ENCODE peak calls at places on chromosomes 1 and 21, in five cellular contexts. O, J, Y, R and T are unnamed samples.

GRCh38 chr1:166603296-166603695 is 236.0 kb upstream of the POGK start:
- DNase-seq in J (no peak), Y (no peak), O (peak), R (no peak), T (peak)

GRCh38 chr1:159884296-159884695 is 15.7 kb downstream of the CFAP45 start:
- DNase-seq in R (no peak), J (no peak), O (no peak), Y (no peak), T (no peak)

GRCh38 chr21:20739421-20739820 is 258.8 kb upstream of the NCAM2 start:
- DNase-seq in O (no peak), Y (peak), R (peak), J (no peak), T (no peak)

GRCh38 chr1:16617101-16617727 is 3.9 kb upstream of the NBPF1 start:
- DNase-seq in Y (no peak), O (no peak), R (peak), J (no peak), T (no peak)

GRCh38 chr21:42781150-42781980 is 98.0 kb downstream of the WDR4 start:
- DNase-seq in J (no peak), R (peak), O (peak), Y (no peak), T (no peak)

GRCh38 chr1:201335174-201335870 is 42.2 kb downstream of the TNNT2 start:
- DNase-seq in Y (no peak), O (no peak), J (no peak), R (no peak), T (no peak)

GRCh38 chr1:32754282-32755097 is 51.9 kb upstream of the SYNC start:
- DNase-seq in R (no peak), Y (no peak), O (peak), J (peak), T (no peak)

GRCh38 chr21:45938453-45938755 is 43.2 kb upstream of the COL6A1 start:
- DNase-seq in J (no peak), R (no peak), O (no peak), Y (no peak), T (no peak)

GRCh38 chr1:11765661-11766428 is 3.9 kb downstream of the C1orf167 start:
- DNase-seq in R (no peak), Y (no peak), J (no peak), O (no peak), T (no peak)

GRCh38 chr1:63835075-63835633 is 61.3 kb downstream of the ROR1 start:
- DNase-seq in J (no peak), R (no peak), Y (peak), O (no peak), T (peak)

GRCh38 chr1:168386949-168387586 is 106.4 kb downstream of the TBX19 start:
- DNase-seq in J (peak), R (peak), O (peak), Y (no peak), T (no peak)

GRCh38 chr1:162388083-162388594 is 6.6 kb downstream of the C1orf226 start:
- DNase-seq in O (no peak), Y (no peak), J (no peak), R (no peak), T (no peak)

GRCh38 chr1:183987593-183988318 is 49.8 kb downstream of the COLGALT2 start:
- DNase-seq in J (no peak), O (no peak), R (no peak), Y (no peak), T (no peak)

GRCh38 chr1:235999259-235999925 is 65.5 kb downstream of the NID1 start:
- DNase-seq in Y (peak), J (peak), O (no peak), R (no peak), T (no peak)

GRCh38 chr1:112698366-112699310 is 8.3 kb downstream of the RHOC start:
- DNase-seq in J (no peak), Y (no peak), R (no peak), O (peak), T (peak)

GRCh38 chr1:3064901-3065300 is 4.1 kb upstream of the PRDM16 start:
- DNase-seq in Y (no peak), O (no peak), R (no peak), J (no peak), T (no peak)

GRCh38 chr1:238558156-238558555 is 667.4 kb upstream of the ZP4 start:
- DNase-seq in Y (peak), R (no peak), O (no peak), J (no peak), T (no peak)

GRCh38 chr1:7374761-7375160 is 396.3 kb upstream of the VAMP3 start:
- DNase-seq in Y (no peak), R (no peak), O (no peak), J (no peak), T (no peak)

GRCh38 chr1:228004887-228005462 is 1.8 kb upstream of the WNT3A start:
- DNase-seq in R (no peak), Y (no peak), O (no peak), J (no peak), T (no peak)

GRCh38 chr1:82162526-82163420 is 362.0 kb downstream of the ADGRL2 start:
- DNase-seq in R (no peak), Y (no peak), J (no peak), O (no peak), T (no peak)

GRCh38 chr1:39102537-39103320 is 76.6 kb downstream of the NDUFS5 start:
- DNase-seq in Y (peak), R (no peak), O (peak), J (peak), T (peak)

GRCh38 chr1:54787604-54788003 is 13.5 kb downstream of the TTC22 start:
- DNase-seq in O (no peak), J (no peak), Y (no peak), R (no peak), T (no peak)